ENCODE peak calls at places on chromosome 20, in five cellular contexts. One of them, this sample, is unnamed.

GRCh38 chr20:58719971-58720371 is 27.4 kb downstream of the NPEPL1 start:
- DNase-seq in hepatic stellate cell: peak
- DNase-seq in DMS79 treated with DMSO at 0.1 percent for 48 hours: no peak
- DNase-seq in SW480: no peak
- DNase-seq in tibial artery: peak
- DNase-seq in this sample: peak

GRCh38 chr20:56590888-56591287 is 38.2 kb upstream of the TFAP2C start:
- DNase-seq in hepatic stellate cell: no peak
- DNase-seq in DMS79 treated with DMSO at 0.1 percent for 48 hours: no peak
- DNase-seq in SW480: no peak
- DNase-seq in tibial artery: no peak
- DNase-seq in this sample: no peak

GRCh38 chr20:38290829-38291581 is 13.0 kb upstream of the BPI start:
- DNase-seq in hepatic stellate cell: peak
- DNase-seq in DMS79 treated with DMSO at 0.1 percent for 48 hours: peak
- DNase-seq in SW480: peak
- DNase-seq in tibial artery: peak
- DNase-seq in this sample: peak

GRCh38 chr20:37469531-37469930 is 51.5 kb upstream of the NNAT start:
- DNase-seq in hepatic stellate cell: no peak
- DNase-seq in DMS79 treated with DMSO at 0.1 percent for 48 hours: no peak
- DNase-seq in SW480: no peak
- DNase-seq in tibial artery: no peak
- DNase-seq in this sample: no peak

GRCh38 chr20:24693466-24694156 is 224.2 kb downstream of the SYNDIG1 start:
- DNase-seq in hepatic stellate cell: no peak
- DNase-seq in DMS79 treated with DMSO at 0.1 percent for 48 hours: no peak
- DNase-seq in SW480: no peak
- DNase-seq in tibial artery: peak
- DNase-seq in this sample: no peak

GRCh38 chr20:36408219-36408618 is 102.1 kb downstream of the DLGAP4 start:
- DNase-seq in hepatic stellate cell: peak
- DNase-seq in DMS79 treated with DMSO at 0.1 percent for 48 hours: no peak
- DNase-seq in SW480: no peak
- DNase-seq in tibial artery: no peak
- DNase-seq in this sample: peak

GRCh38 chr20:50788045-50788867 is 6.6 kb upstream of the BCAS4 start:
- DNase-seq in hepatic stellate cell: peak
- DNase-seq in DMS79 treated with DMSO at 0.1 percent for 48 hours: no peak
- DNase-seq in SW480: peak
- DNase-seq in tibial artery: no peak
- DNase-seq in this sample: peak

GRCh38 chr20:57397004-57397692 is 6.0 kb downstream of the RBM38 start:
- DNase-seq in hepatic stellate cell: no peak
- DNase-seq in DMS79 treated with DMSO at 0.1 percent for 48 hours: no peak
- DNase-seq in SW480: no peak
- DNase-seq in tibial artery: no peak
- DNase-seq in this sample: no peak

GRCh38 chr20:45971425-45971674 is 653 bp downstream of the ZNF335 start:
- DNase-seq in hepatic stellate cell: no peak
- DNase-seq in DMS79 treated with DMSO at 0.1 percent for 48 hours: no peak
- DNase-seq in SW480: no peak
- DNase-seq in tibial artery: no peak
- DNase-seq in this sample: no peak

GRCh38 chr20:10414982-10415650 is 18.9 kb downstream of the MKKS start:
- DNase-seq in hepatic stellate cell: no peak
- DNase-seq in DMS79 treated with DMSO at 0.1 percent for 48 hours: no peak
- DNase-seq in SW480: no peak
- DNase-seq in tibial artery: no peak
- DNase-seq in this sample: no peak

GRCh38 chr20:51562027-51562333 is 19.5 kb upstream of the NFATC2 start:
- DNase-seq in hepatic stellate cell: no peak
- DNase-seq in DMS79 treated with DMSO at 0.1 percent for 48 hours: no peak
- DNase-seq in SW480: peak
- DNase-seq in tibial artery: no peak
- DNase-seq in this sample: no peak

GRCh38 chr20:56091635-56092180 is 86.4 kb upstream of the CBLN4 start:
- DNase-seq in hepatic stellate cell: no peak
- DNase-seq in DMS79 treated with DMSO at 0.1 percent for 48 hours: no peak
- DNase-seq in SW480: peak
- DNase-seq in tibial artery: no peak
- DNase-seq in this sample: no peak

GRCh38 chr20:15882553-15882952 is 690.7 kb downstream of the KIF16B start:
- DNase-seq in hepatic stellate cell: no peak
- DNase-seq in DMS79 treated with DMSO at 0.1 percent for 48 hours: no peak
- DNase-seq in SW480: no peak
- DNase-seq in tibial artery: no peak
- DNase-seq in this sample: no peak